ENCODE peak calls at places on chromosomes 13 and 19, in five cellular contexts. Y is CD8-positive, alpha-beta memory T cell; W is IMR-90; X is esophagus squamous epithelium; A is tibial artery. Q is an unnamed sample.

GRCh38 chr13:55410398-55411330 is 1730.1 kb upstream of the PRR20A start:
- DNase-seq in Y (no peak), W (no peak), X (no peak), A (no peak), Q (no peak)

GRCh38 chr19:6737873-6738725 is 719 bp upstream of the GPR108 start:
- DNase-seq in W (peak; percentile 80), A (peak; percentile 99), X (no peak), Y (peak; percentile 83), Q (peak; percentile 75)

GRCh38 chr13:110163020-110163658 is 143.8 kb downstream of the COL4A1 start:
- DNase-seq in W (no peak), Y (no peak), X (no peak), A (no peak), Q (no peak)

GRCh38 chr13:113660066-113660465 is 2.1 kb upstream of the ATP4B start:
- DNase-seq in W (no peak), X (no peak), A (no peak), Y (peak; percentile 15), Q (no peak)

GRCh38 chr19:21568816-21569496 is 63.6 kb downstream of the ZNF429 start:
- DNase-seq in X (no peak), W (peak; percentile 94), Y (peak; percentile 89), A (peak; percentile 80), Q (peak; percentile 63)

GRCh38 chr13:112073245-112074138 is 6.5 kb downstream of the SOX1 start:
- DNase-seq in X (no peak), Y (no peak), A (no peak), W (no peak), Q (no peak)

GRCh38 chr19:18608102-18608804 is 1.7 kb upstream of the CRLF1 start:
- DNase-seq in Y (no peak), A (no peak), W (no peak), X (no peak), Q (no peak)

GRCh38 chr13:65783383-65783782 is 1446.8 kb downstream of the PCDH9 start:
- DNase-seq in W (no peak), Y (no peak), X (no peak), A (peak; percentile 18), Q (no peak)

GRCh38 chr19:11346104-11346940 is at the start of the genes CCDC159 and TMEM205:
- DNase-seq in X (peak; percentile 89), A (peak; percentile 98), Y (peak; percentile 99), W (peak; percentile 99), Q (peak; percentile 99)

GRCh38 chr19:34692541-34692940 is 15.1 kb downstream of the ZNF302 start:
- DNase-seq in W (no peak), X (no peak), A (no peak), Y (no peak), Q (no peak)

GRCh38 chr13:58495668-58496067 is 864.1 kb downstream of the PCDH17 start:
- DNase-seq in X (no peak), Y (no peak), A (no peak), W (no peak), Q (no peak)

GRCh38 chr13:90070362-90070761 is 1277.1 kb upstream of the MIR17HG start:
- DNase-seq in Y (no peak), A (no peak), X (no peak), W (no peak), Q (no peak)

GRCh38 chr13:46639033-46639981 is 86.3 kb downstream of the LRCH1 start:
- DNase-seq in X (no peak), A (no peak), Y (no peak), W (no peak), Q (no peak)

GRCh38 chr19:10104665-10105221 is 1.4 kb upstream of the PPAN start:
- DNase-seq in W (no peak), Y (peak; percentile 94), X (no peak), A (no peak), Q (no peak)

GRCh38 chr13:111548805-111549204 is 228.4 kb downstream of the TEX29 start:
- DNase-seq in Y (no peak), W (no peak), X (no peak), A (no peak), Q (no peak)

GRCh38 chr19:8367327-8368001 is 3.5 kb downstream of the ANGPTL4 start:
- DNase-seq in Y (no peak), W (peak; percentile 98), A (peak; percentile 73), X (no peak), Q (peak; percentile 81)

GRCh38 chr13:108283110-108283509 is 13.6 kb downstream of the TNFSF13B start:
- DNase-seq in A (no peak), W (peak; percentile 17), Y (no peak), X (no peak), Q (no peak)

GRCh38 chr13:71712988-71713653 is 153.9 kb downstream of the DACH1 start:
- DNase-seq in W (no peak), A (no peak), Y (no peak), X (no peak), Q (no peak)

GRCh38 chr19:3544742-3545668 is 6.0 kb downstream of the TEKTIP1 start:
- DNase-seq in W (peak; percentile 26), X (no peak), A (peak; percentile 37), Y (peak; percentile 81), Q (peak; percentile 65)

GRCh38 chr13:40127476-40127875 is 472.0 kb downstream of the COG6 start:
- DNase-seq in X (no peak), W (no peak), Y (no peak), A (no peak), Q (no peak)
- H3K4me1 ChIP-seq in X (no peaks in the 10 kb centered on the region), W (no peaks in the 10 kb centered on the region), Y (peaks cover 15% of the 10 kb centered on the region), A (peaks cover 15% of the 10 kb centered on the region), Q (peaks cover 13% of the 10 kb centered on the region)

DNA sequence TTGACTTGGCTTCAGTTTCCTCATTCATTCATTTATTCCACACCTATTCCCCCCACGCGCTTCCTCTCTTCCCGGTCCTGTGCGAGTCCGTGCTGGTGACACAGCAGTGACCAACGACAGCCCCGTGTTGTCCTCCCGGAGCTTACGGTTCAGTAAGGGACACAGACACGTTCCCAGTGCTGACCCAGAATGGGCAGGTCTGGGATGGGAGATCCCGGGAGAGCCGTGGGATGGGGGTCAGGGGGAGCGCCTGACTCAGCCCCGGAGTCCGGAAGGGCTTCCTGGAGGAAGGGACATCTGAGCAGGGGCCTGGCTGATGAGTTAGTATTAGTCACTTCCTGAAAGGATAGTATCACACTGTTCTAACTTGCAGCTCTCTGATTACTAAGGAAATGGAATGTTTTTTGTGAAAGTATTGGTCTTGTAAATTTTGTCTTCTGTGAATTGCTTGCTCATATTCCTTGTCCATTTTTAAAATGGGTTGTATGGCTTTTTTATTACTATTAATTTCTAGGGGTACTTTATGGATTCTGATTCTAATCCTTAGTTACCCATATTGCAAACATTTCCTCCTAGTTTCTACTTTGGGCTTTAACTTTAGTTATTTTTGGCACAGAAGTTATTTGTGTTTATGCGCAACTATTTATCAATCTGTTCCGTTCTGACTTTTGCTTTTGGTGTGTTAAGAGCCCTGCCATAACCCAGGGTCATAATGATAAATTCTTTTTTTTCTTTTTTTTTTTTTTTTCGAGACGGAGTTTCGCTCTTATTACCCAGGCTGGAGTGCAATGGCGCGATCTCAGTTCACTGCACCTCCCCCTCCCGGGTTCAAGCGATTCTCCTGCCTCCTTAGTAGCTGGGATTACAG is 708 bp upstream of the ERCC1 start:
- DNase-seq in A (peak; percentile 73), W (peak; percentile 98), X (no peak), Y (no peak), Q (peak; percentile 68)
- H3K4me1 ChIP-seq in A (peaks cover 60% of the 10 kb centered on the region), W (peaks cover 8% of the 10 kb centered on the region), X (peaks cover 28% of the 10 kb centered on the region), Y (peaks cover 21% of the 10 kb centered on the region), Q (peaks cover 31% of the 10 kb centered on the region)

GRCh38 chr13:98563071-98563470 is 13.8 kb downstream of the STK24 start:
- DNase-seq in X (no peak), A (no peak), Y (peak; percentile 62), W (no peak), Q (no peak)

GRCh38 chr13:98567140-98567539 is 9.8 kb downstream of the STK24 start:
- DNase-seq in W (no peak), A (no peak), X (no peak), Y (no peak), Q (no peak)

GRCh38 chr13:98565726-98566577 is 11.0 kb downstream of the STK24 start:
- DNase-seq in A (no peak), W (no peak), Y (no peak), X (no peak), Q (no peak)

DNA sequence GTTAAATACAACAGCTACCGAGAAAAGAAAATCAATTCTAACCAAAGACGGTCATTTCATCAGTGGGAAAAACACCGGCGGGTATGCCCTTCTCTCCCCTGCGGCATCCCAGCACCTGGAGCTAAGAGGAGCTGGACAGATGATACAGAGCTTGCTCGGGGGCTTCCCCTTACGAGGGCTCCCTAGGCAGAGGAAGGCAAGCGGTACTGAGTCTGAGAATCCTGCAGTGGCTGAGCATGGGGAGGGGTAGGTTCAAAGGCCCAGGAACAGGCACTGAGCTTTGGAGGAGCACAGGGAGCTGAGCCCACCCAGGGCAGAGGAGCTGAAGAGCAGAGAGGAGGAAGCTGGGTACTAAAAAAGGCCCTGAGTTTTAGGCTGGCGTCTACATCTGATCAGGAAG is 12.7 kb downstream of the STK24 start:
- DNase-seq in Y (no peak), W (no peak), A (no peak), X (no peak), Q (no peak)
- H3K4me1 ChIP-seq in Y (peaks cover 74% of the 10 kb centered on the region), W (peaks cover 19% of the 10 kb centered on the region), A (peaks cover 78% of the 10 kb centered on the region), X (peaks cover 65% of the 10 kb centered on the region), Q (peaks cover 60% of the 10 kb centered on the region)

DNA sequence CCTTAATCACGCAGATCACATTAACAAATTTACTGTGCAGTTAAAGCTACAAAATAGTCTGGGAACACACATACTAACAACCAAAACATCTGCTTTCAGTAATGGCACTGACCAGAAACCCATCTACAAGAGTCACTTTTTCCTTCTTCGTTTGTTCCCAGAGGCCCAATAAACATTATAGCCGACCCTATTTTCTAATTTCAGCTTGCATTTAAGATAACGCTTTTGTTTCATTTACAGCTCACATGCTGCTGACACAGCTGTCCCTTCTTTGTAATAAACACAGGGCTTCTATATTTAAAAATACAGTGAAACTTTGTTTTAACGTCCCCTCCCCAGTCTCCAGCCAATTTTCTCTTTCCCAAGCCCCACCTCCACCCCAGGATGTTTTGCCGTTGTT is 1.8 kb upstream of the WBP4 start:
- DNase-seq in Y (no peak), W (peak; percentile 11), A (no peak), X (no peak), Q (no peak)
- H3K4me1 ChIP-seq in Y (peaks cover 33% of the 10 kb centered on the region), W (peaks cover 7% of the 10 kb centered on the region), A (peaks cover 65% of the 10 kb centered on the region), X (peaks cover 37% of the 10 kb centered on the region), Q (peaks cover 66% of the 10 kb centered on the region)

GRCh38 chr13:31049083-31049482 is 112.6 kb downstream of the HSPH1 start:
- DNase-seq in A (no peak), Y (no peak), W (no peak), X (no peak), Q (no peak)
- H3K4me1 ChIP-seq in A (peaks cover 16% of the 10 kb centered on the region), Y (peaks cover 26% of the 10 kb centered on the region), W (peaks cover 20% of the 10 kb centered on the region), X (peaks cover 29% of the 10 kb centered on the region), Q (no peaks in the 10 kb centered on the region)